ENCODE peak calls at places on chromosomes 7 and 10, in six cellular contexts. One of them, this sample, is unnamed.

GRCh38 chr7:7099584-7100014 is 82.7 kb upstream of the C1GALT1 start:
- DNase-seq in fibroblast of mammary gland: peak; percentile 90
- DNase-seq in BE2C: peak; percentile 52
- DNase-seq in brain microvascular endothelial cell: peak; percentile 97
- DNase-seq in osteocyte: peak; percentile 93
- DNase-seq in foreskin fibroblast: peak; percentile 93
- DNase-seq in this sample: peak; percentile 79

GRCh38 chr10:76382381-76382851 is 951.0 kb downstream of the LRMDA start:
- DNase-seq in fibroblast of mammary gland: peak; percentile 84
- DNase-seq in BE2C: no peak
- DNase-seq in brain microvascular endothelial cell: peak; percentile 27
- DNase-seq in osteocyte: no peak
- DNase-seq in foreskin fibroblast: peak; percentile 90
- DNase-seq in this sample: no peak

GRCh38 chr10:29517352-29517923 is 117.3 kb downstream of the SVIL start:
- DNase-seq in fibroblast of mammary gland: peak; percentile 41
- DNase-seq in BE2C: peak; percentile 49
- DNase-seq in brain microvascular endothelial cell: peak; percentile 46
- DNase-seq in osteocyte: no peak
- DNase-seq in foreskin fibroblast: peak; percentile 70
- DNase-seq in this sample: peak; percentile 56

GRCh38 chr7:8357536-8357935 is 75.9 kb upstream of the NXPH1 start:
- DNase-seq in fibroblast of mammary gland: no peak
- DNase-seq in BE2C: peak; percentile 86
- DNase-seq in brain microvascular endothelial cell: no peak
- DNase-seq in osteocyte: no peak
- DNase-seq in foreskin fibroblast: no peak
- DNase-seq in this sample: no peak

GRCh38 chr10:6300106-6300783 is 97.5 kb downstream of the PFKFB3 start:
- DNase-seq in fibroblast of mammary gland: peak; percentile 65
- DNase-seq in BE2C: no peak
- DNase-seq in brain microvascular endothelial cell: no peak
- DNase-seq in osteocyte: no peak
- DNase-seq in foreskin fibroblast: peak; percentile 74
- DNase-seq in this sample: no peak

GRCh38 chr7:39465055-39465929 is 100.9 kb upstream of the YAE1 start:
- DNase-seq in fibroblast of mammary gland: peak; percentile 71
- DNase-seq in BE2C: peak; percentile 50
- DNase-seq in brain microvascular endothelial cell: peak; percentile 60
- DNase-seq in osteocyte: no peak
- DNase-seq in foreskin fibroblast: peak; percentile 71
- DNase-seq in this sample: no peak

GRCh38 chr10:88091490-88092061 is 228.2 kb downstream of the PTEN start:
- DNase-seq in fibroblast of mammary gland: no peak
- DNase-seq in BE2C: no peak
- DNase-seq in brain microvascular endothelial cell: no peak
- DNase-seq in osteocyte: no peak
- DNase-seq in foreskin fibroblast: no peak
- DNase-seq in this sample: no peak

GRCh38 chr10:99612167-99612831 is 7.9 kb downstream of the SLC25A28 start:
- DNase-seq in fibroblast of mammary gland: peak; percentile 69
- DNase-seq in BE2C: peak; percentile 27
- DNase-seq in brain microvascular endothelial cell: peak; percentile 53
- DNase-seq in osteocyte: no peak
- DNase-seq in foreskin fibroblast: peak; percentile 81
- DNase-seq in this sample: no peak

GRCh38 chr7:140534743-140535142 is 55.4 kb upstream of the MKRN1 start:
- DNase-seq in fibroblast of mammary gland: peak; percentile 43
- DNase-seq in BE2C: no peak
- DNase-seq in brain microvascular endothelial cell: no peak
- DNase-seq in osteocyte: no peak
- DNase-seq in foreskin fibroblast: peak; percentile 71
- DNase-seq in this sample: no peak

GRCh38 chr7:127504715-127505114 is 80.7 kb downstream of the GCC1 start:
- DNase-seq in fibroblast of mammary gland: peak; percentile 23
- DNase-seq in BE2C: peak; percentile 49
- DNase-seq in brain microvascular endothelial cell: no peak
- DNase-seq in osteocyte: no peak
- DNase-seq in foreskin fibroblast: peak; percentile 8
- DNase-seq in this sample: peak; percentile 23

GRCh38 chr7:16657656-16658279 is 11.8 kb downstream of the BZW2 start:
- DNase-seq in fibroblast of mammary gland: peak; percentile 94
- DNase-seq in BE2C: peak; percentile 28
- DNase-seq in brain microvascular endothelial cell: peak; percentile 81
- DNase-seq in osteocyte: no peak
- DNase-seq in foreskin fibroblast: peak; percentile 96
- DNase-seq in this sample: peak; percentile 43

GRCh38 chr10:71809628-71810027 is 36.3 kb upstream of the VSIR start:
- DNase-seq in fibroblast of mammary gland: no peak
- DNase-seq in BE2C: no peak
- DNase-seq in brain microvascular endothelial cell: no peak
- DNase-seq in osteocyte: no peak
- DNase-seq in foreskin fibroblast: no peak
- DNase-seq in this sample: no peak

GRCh38 chr7:80781561-80781979 is 137.3 kb downstream of the SEMA3C start:
- DNase-seq in fibroblast of mammary gland: peak; percentile 94
- DNase-seq in BE2C: peak; percentile 53
- DNase-seq in brain microvascular endothelial cell: peak; percentile 65
- DNase-seq in osteocyte: no peak
- DNase-seq in foreskin fibroblast: peak; percentile 94
- DNase-seq in this sample: no peak

GRCh38 chr7:138388673-138389491 is 71.2 kb upstream of the TRIM24 start:
- DNase-seq in fibroblast of mammary gland: peak; percentile 3
- DNase-seq in BE2C: no peak
- DNase-seq in brain microvascular endothelial cell: no peak
- DNase-seq in osteocyte: no peak
- DNase-seq in foreskin fibroblast: no peak
- DNase-seq in this sample: no peak

GRCh38 chr10:30176182-30176581 is 116.8 kb upstream of the JCAD start:
- DNase-seq in fibroblast of mammary gland: peak; percentile 83
- DNase-seq in BE2C: no peak
- DNase-seq in brain microvascular endothelial cell: no peak
- DNase-seq in osteocyte: no peak
- DNase-seq in foreskin fibroblast: peak; percentile 74
- DNase-seq in this sample: no peak

GRCh38 chr7:45180084-45180986 is 22.7 kb downstream of the RAMP3 start:
- DNase-seq in fibroblast of mammary gland: no peak
- DNase-seq in BE2C: no peak
- DNase-seq in brain microvascular endothelial cell: no peak
- DNase-seq in osteocyte: peak; percentile 75
- DNase-seq in foreskin fibroblast: no peak
- DNase-seq in this sample: no peak

GRCh38 chr7:112290065-112290464 is 83.6 kb downstream of the ZNF277 start:
- DNase-seq in fibroblast of mammary gland: peak; percentile 21
- DNase-seq in BE2C: no peak
- DNase-seq in brain microvascular endothelial cell: no peak
- DNase-seq in osteocyte: no peak
- DNase-seq in foreskin fibroblast: peak; percentile 52
- DNase-seq in this sample: no peak

GRCh38 chr10:103661198-103661950 is 167.9 kb downstream of the NEURL1 start:
- DNase-seq in fibroblast of mammary gland: peak; percentile 95
- DNase-seq in BE2C: no peak
- DNase-seq in brain microvascular endothelial cell: peak; percentile 83
- DNase-seq in osteocyte: peak; percentile 90
- DNase-seq in foreskin fibroblast: peak; percentile 96
- DNase-seq in this sample: peak; percentile 46

GRCh38 chr7:56091591-56091990 is 1.2 kb downstream of the PHKG1 start:
- DNase-seq in fibroblast of mammary gland: no peak
- DNase-seq in BE2C: no peak
- DNase-seq in brain microvascular endothelial cell: no peak
- DNase-seq in osteocyte: no peak
- DNase-seq in foreskin fibroblast: peak; percentile 38
- DNase-seq in this sample: no peak

GRCh38 chr10:63236113-63236935 is 103.2 kb downstream of the NRBF2 start:
- DNase-seq in fibroblast of mammary gland: peak; percentile 94
- DNase-seq in BE2C: no peak
- DNase-seq in brain microvascular endothelial cell: peak; percentile 77
- DNase-seq in osteocyte: no peak
- DNase-seq in foreskin fibroblast: peak; percentile 91
- DNase-seq in this sample: no peak

GRCh38 chr10:67839957-67840356 is 2.0 kb upstream of the DNAJC12 start:
- DNase-seq in fibroblast of mammary gland: peak; percentile 66
- DNase-seq in BE2C: no peak
- DNase-seq in brain microvascular endothelial cell: no peak
- DNase-seq in osteocyte: no peak
- DNase-seq in foreskin fibroblast: no peak
- DNase-seq in this sample: no peak

GRCh38 chr10:43264987-43265798 is 1.7 kb downstream of the RASGEF1A start:
- DNase-seq in fibroblast of mammary gland: no peak
- DNase-seq in BE2C: no peak
- DNase-seq in brain microvascular endothelial cell: no peak
- DNase-seq in osteocyte: peak; percentile 84
- DNase-seq in foreskin fibroblast: no peak
- DNase-seq in this sample: no peak

GRCh38 chr10:62014510-62014909 is 113.0 kb downstream of the ARID5B start:
- DNase-seq in fibroblast of mammary gland: no peak
- DNase-seq in BE2C: no peak
- DNase-seq in brain microvascular endothelial cell: no peak
- DNase-seq in osteocyte: no peak
- DNase-seq in foreskin fibroblast: no peak
- DNase-seq in this sample: no peak

GRCh38 chr10:93224005-93224779 is 150.5 kb downstream of the CYP26A1 start:
- DNase-seq in fibroblast of mammary gland: peak; percentile 9
- DNase-seq in BE2C: no peak
- DNase-seq in brain microvascular endothelial cell: no peak
- DNase-seq in osteocyte: no peak
- DNase-seq in foreskin fibroblast: no peak
- DNase-seq in this sample: no peak
- TF ChIP-seq CTCF in fibroblast of mammary gland: no peak
- TF ChIP-seq CTCF in BE2C: peak; percentile 19
- TF ChIP-seq CTCF in brain microvascular endothelial cell: peak; percentile 10
- TF ChIP-seq CTCF in osteocyte: no peak
- TF ChIP-seq CTCF in foreskin fibroblast: no peak
- TF ChIP-seq CTCF in this sample: no peak

DNA sequence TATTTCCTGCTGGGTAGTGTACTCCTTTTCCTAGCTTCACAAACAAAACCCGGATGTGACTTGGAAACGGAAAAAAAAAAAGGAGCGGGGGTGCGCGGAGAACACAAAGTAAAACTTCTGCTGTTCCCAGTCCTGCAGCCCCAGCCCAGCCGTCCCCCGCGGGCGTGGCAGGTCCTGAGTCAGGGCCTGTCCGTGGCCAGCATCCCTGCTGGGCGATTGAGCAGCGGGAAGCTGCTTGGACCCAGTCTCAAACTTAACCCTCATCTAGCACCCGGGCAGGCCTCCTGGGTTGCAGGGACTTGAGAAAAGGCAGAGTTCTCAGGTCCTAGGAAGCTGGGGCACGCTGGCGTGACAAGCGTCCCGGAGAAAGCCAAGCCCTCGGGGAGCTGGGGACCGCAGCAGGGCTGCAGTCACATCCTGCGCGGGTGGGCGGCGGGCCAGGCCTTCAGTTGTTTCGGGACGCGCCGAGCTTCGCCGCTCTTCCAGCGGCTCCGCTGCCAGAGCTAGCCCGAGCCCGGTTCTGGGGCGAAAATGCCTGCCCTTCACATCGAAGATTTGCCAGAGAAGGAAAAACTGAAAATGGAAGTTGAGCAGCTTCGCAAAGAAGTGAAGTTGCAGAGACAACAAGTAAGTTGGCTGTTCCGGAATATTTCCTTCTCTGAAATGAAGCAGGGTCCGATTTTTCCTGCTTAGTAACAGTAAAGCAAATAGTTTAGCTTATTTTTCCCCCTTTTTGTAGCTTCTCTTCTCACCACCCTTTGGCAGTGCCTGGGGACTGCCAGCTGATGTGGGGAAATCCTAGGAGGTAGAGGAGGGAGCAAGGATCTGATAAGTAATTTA is at the start of gene GNG11:
- DNase-seq in fibroblast of mammary gland: peak; percentile 86
- DNase-seq in BE2C: peak; percentile 67
- DNase-seq in brain microvascular endothelial cell: peak; percentile 61
- DNase-seq in osteocyte: peak; percentile 91
- DNase-seq in foreskin fibroblast: peak; percentile 89
- DNase-seq in this sample: peak; percentile 71
- TF ChIP-seq CTCF in fibroblast of mammary gland: no peak
- TF ChIP-seq CTCF in BE2C: no peak
- TF ChIP-seq CTCF in brain microvascular endothelial cell: no peak
- TF ChIP-seq CTCF in osteocyte: no peak
- TF ChIP-seq CTCF in foreskin fibroblast: no peak
- TF ChIP-seq CTCF in this sample: no peak

DNA sequence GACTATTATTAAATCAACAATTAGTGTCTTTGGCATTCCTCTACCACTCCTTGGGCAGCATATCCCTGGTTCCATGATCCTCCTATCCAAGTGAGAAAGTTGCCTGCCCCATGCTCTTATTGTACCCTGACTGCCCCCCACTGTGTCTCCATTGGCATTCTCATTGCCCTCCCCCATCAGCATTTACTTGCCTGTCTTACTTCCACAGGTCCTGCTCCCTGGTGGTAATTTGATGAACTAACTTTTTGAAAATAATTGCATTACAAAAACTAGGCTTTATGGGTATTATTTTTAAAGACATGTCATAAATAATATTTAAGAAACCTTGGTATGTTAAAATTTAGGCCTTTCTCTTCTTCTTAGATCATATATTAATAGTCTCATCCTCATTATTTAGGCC is 346.4 kb downstream of the PCLO start:
- DNase-seq in fibroblast of mammary gland: no peak
- DNase-seq in BE2C: no peak
- DNase-seq in brain microvascular endothelial cell: no peak
- DNase-seq in osteocyte: no peak
- DNase-seq in foreskin fibroblast: no peak
- DNase-seq in this sample: no peak
- TF ChIP-seq CTCF in fibroblast of mammary gland: peak; percentile 14
- TF ChIP-seq CTCF in BE2C: peak; percentile 27
- TF ChIP-seq CTCF in brain microvascular endothelial cell: peak; percentile 8
- TF ChIP-seq CTCF in osteocyte: no peak
- TF ChIP-seq CTCF in foreskin fibroblast: no peak
- TF ChIP-seq CTCF in this sample: peak; percentile 32

GRCh38 chr7:47847207-47847606 is 101.1 kb downstream of the PKD1L1 start:
- DNase-seq in fibroblast of mammary gland: no peak
- DNase-seq in BE2C: no peak
- DNase-seq in brain microvascular endothelial cell: no peak
- DNase-seq in osteocyte: peak; percentile 44
- DNase-seq in foreskin fibroblast: no peak
- DNase-seq in this sample: no peak

DNA sequence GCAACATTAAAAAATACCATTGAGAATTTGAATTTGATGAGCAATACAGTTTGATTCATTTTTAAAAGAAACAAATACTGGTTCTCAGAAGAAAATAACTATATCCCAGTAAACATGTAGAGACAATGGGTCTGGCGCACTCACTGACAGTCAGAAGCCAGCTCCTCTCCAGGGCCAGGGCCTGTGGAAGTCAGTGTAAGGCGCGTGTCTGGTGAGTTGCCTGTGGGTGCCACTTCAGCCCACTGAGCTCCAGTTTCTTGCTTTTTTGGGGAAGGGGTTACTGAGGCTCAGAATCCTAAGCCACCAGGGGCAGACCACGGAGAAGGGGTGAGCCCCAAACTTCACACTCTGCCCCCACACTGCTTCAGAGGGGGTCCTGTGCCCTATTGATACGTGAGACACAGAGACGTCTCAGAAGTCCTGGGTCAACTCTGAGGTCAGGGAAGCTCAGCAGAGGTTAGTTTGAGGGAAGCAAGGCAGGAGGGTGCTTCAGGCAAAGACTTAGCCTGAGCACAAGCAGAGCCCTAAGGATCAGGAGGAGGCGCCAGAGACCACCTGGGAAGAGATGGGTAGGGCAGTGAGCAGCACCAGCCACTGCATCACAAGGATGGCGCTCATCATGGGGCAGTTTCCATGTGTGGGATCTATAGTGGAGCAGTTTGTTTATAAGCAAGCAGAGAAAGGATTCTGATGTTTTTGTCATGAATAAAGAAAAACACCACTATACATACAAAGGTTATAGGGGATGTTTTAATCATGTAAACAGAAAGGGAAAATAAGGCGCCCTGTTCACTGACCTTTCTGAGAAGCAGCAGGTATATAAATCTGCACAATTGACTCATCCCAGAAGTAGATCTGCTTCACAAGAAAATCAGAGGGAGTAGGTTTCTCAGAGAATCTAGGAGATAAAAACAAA is 95.7 kb downstream of the PKD1L1 start:
- DNase-seq in fibroblast of mammary gland: peak; percentile 16
- DNase-seq in BE2C: peak; percentile 26
- DNase-seq in brain microvascular endothelial cell: no peak
- DNase-seq in osteocyte: peak; percentile 49
- DNase-seq in foreskin fibroblast: no peak
- DNase-seq in this sample: no peak
- TF ChIP-seq CTCF in fibroblast of mammary gland: peak; percentile 36
- TF ChIP-seq CTCF in BE2C: peak; percentile 50
- TF ChIP-seq CTCF in brain microvascular endothelial cell: peak; percentile 54
- TF ChIP-seq CTCF in osteocyte: peak; percentile 26
- TF ChIP-seq CTCF in foreskin fibroblast: no peak
- TF ChIP-seq CTCF in this sample: no peak